ENCODE peak calls at places on chromosomes 7 and 10, in five cellular contexts. Z, T, A, I and B are unnamed samples.
A peak's percentile ranks its signal among the peaks of the same experiment; 100 is the strongest.

GRCh38 chr10:60883187-60883586 is 60.8 kb downstream of the RHOBTB1 start:
- DNase-seq in Z (peak; percentile 29), T (peak; percentile 37), A (no peak), I (peak; percentile 82), B (peak; percentile 31)

GRCh38 chr7:100130608-100131453 is 4.1 kb downstream of the MBLAC1 start:
- DNase-seq in Z (peak; percentile 88), T (peak; percentile 90), A (peak; percentile 86), I (peak; percentile 65), B (peak; percentile 52)

GRCh38 chr7:63040336-63040735 is 958.3 kb upstream of the ZNF722 start:
- DNase-seq in Z (no peak), T (no peak), A (no peak), I (no peak), B (no peak)

GRCh38 chr10:110226555-110226925 is 19.1 kb downstream of the MXI1 start:
- DNase-seq in Z (peak; percentile 95), T (peak; percentile 95), A (peak; percentile 64), I (peak; percentile 73), B (peak; percentile 88)

GRCh38 chr10:116888380-116889055 is 39.2 kb downstream of the ENO4 start:
- DNase-seq in Z (no peak), T (peak; percentile 38), A (no peak), I (peak; percentile 82), B (peak; percentile 92)

GRCh38 chr7:95951531-95951930 is 179.2 kb downstream of the DYNC1I1 start:
- DNase-seq in Z (no peak), T (no peak), A (no peak), I (no peak), B (no peak)

GRCh38 chr10:29722777-29723176 is 88.0 kb upstream of the SVIL start:
- DNase-seq in Z (no peak), T (no peak), A (no peak), I (no peak), B (no peak)

GRCh38 chr7:13276977-13277376 is 589.5 kb downstream of the ARL4A start:
- DNase-seq in Z (no peak), T (no peak), A (no peak), I (peak; percentile 24), B (no peak)

GRCh38 chr7:80529362-80529761 is 17.5 kb upstream of the GNAT3 start:
- DNase-seq in Z (no peak), T (no peak), A (no peak), I (no peak), B (no peak)

GRCh38 chr10:108434818-108435217 is 1270.3 kb upstream of the SORCS1 start:
- DNase-seq in Z (no peak), T (no peak), A (no peak), I (peak; percentile 31), B (peak; percentile 15)

GRCh38 chr7:103636153-103636552 is 190.1 kb upstream of the SLC26A5 start:
- DNase-seq in Z (no peak), T (no peak), A (no peak), I (peak; percentile 43), B (peak; percentile 39)

GRCh38 chr10:69974551-69975155 is 78.0 kb upstream of the MACROH2A2 start:
- DNase-seq in Z (peak; percentile 73), T (no peak), A (no peak), I (no peak), B (no peak)

GRCh38 chr7:100753750-100754149 is 20.4 kb downstream of the ZAN start:
- DNase-seq in Z (no peak), T (no peak), A (no peak), I (no peak), B (no peak)

GRCh38 chr7:4479367-4480039 is 202.6 kb upstream of the FOXK1 start:
- DNase-seq in Z (peak; percentile 80), T (no peak), A (no peak), I (peak; percentile 83), B (peak; percentile 67)

GRCh38 chr7:23787272-23787671 is 77.3 kb downstream of the STK31 start:
- DNase-seq in Z (no peak), T (no peak), A (no peak), I (no peak), B (no peak)

GRCh38 chr7:133795061-133795460 is 332.1 kb upstream of the LRGUK start:
- DNase-seq in Z (no peak), T (no peak), A (no peak), I (no peak), B (no peak)

GRCh38 chr7:107643938-107644703 is 16.5 kb upstream of the SLC26A4 start:
- DNase-seq in Z (no peak), T (no peak), A (no peak), I (no peak), B (no peak)

GRCh38 chr7:48176356-48176893 is 5.2 kb downstream of the ABCA13 start:
- DNase-seq in Z (no peak), T (no peak), A (no peak), I (no peak), B (no peak)

GRCh38 chr10:33661580-33662269 is 327.3 kb upstream of the NRP1 start:
- DNase-seq in Z (peak; percentile 14), T (peak; percentile 50), A (no peak), I (peak; percentile 86), B (peak; percentile 9)

GRCh38 chr10:74227697-74228424 is 76.8 kb downstream of the ADK start:
- DNase-seq in Z (no peak), T (no peak), A (no peak), I (peak; percentile 96), B (peak; percentile 76)

GRCh38 chr10:103652599-103653281 is 159.2 kb downstream of the NEURL1 start:
- DNase-seq in Z (no peak), T (peak; percentile 80), A (no peak), I (no peak), B (no peak)